ENCODE peak calls at places on chromosomes 3 and 15, in ten cellular contexts. T is activated CD4-positive, alpha-beta T cell treated with anti-CD3 and anti-CD28 coated beads, Interleukin-2, amount 10 ng/mL, durations not matched to agents 7 days and 5 days; L is hippocampal formation; J is neuronal stem cell; C is GM18507; S is A172; O is H4; X is CD8-positive, alpha-beta T cell; Y is EL; Q is activated T-helper 1 cell treated with anti-CD3 and anti-CD28 coated beads, Interleukin-12 subunit alpha, Interleukin-12 subunit beta, Interleukin-2, Interleukin-4 antibody, amounts not matched to agents 30 ng/mL and 10 ng/mL and 1 ng/mL, durations not matched to agents 14 hours and 24 hours and 36 hours. R is an unnamed sample.

GRCh38 chr3:171788546-171789351 is 21.5 kb downstream of the PLD1 start:
- DNase-seq in T (no peak), L (no peak), J (no peak), C (no peak), S (peak), O (peak), X (no peak), Y (peak), Q (no peak), R (no peak)

GRCh38 chr15:39756806-39757522 is 25.7 kb downstream of the FSIP1 start:
- DNase-seq in T (peak), L (no peak), J (peak), C (no peak), S (peak), O (peak), X (peak), Y (peak), Q (no peak), R (no peak)

GRCh38 chr15:67505675-67506572 is 15.0 kb upstream of the C15orf61 start:
- DNase-seq in T (no peak), L (no peak), J (no peak), C (no peak), S (no peak), O (no peak), X (no peak), Y (no peak), Q (no peak), R (no peak)

GRCh38 chr3:105385179-105385578 is 18.5 kb downstream of the ALCAM start:
- DNase-seq in T (no peak), L (no peak), J (no peak), C (no peak), S (no peak), O (no peak), X (no peak), Y (no peak), Q (no peak), R (no peak)

GRCh38 chr3:100063929-100064461 is 50.3 kb downstream of the FILIP1L start:
- DNase-seq in T (no peak), L (no peak), J (no peak), C (no peak), S (no peak), O (peak), X (no peak), Y (peak), Q (no peak), R (no peak)

GRCh38 chr3:124248471-124249028 is 256.6 kb upstream of the ROPN1 start:
- DNase-seq in T (no peak), L (no peak), J (no peak), C (no peak), S (peak), O (peak), X (no peak), Y (peak), Q (no peak), R (no peak)

GRCh38 chr3:98890960-98891910 is 10.3 kb downstream of the DCBLD2 start:
- DNase-seq in T (no peak), L (no peak), J (no peak), C (no peak), S (peak), O (no peak), X (no peak), Y (no peak), Q (no peak), R (no peak)

GRCh38 chr3:71753716-71754609 is at the start of gene GPR27:
- DNase-seq in T (no peak), L (no peak), J (no peak), C (no peak), S (no peak), O (no peak), X (no peak), Y (peak), Q (no peak), R (no peak)

GRCh38 chr15:94494732-94495131 is 263.4 kb downstream of the MCTP2 start:
- DNase-seq in T (no peak), L (no peak), J (no peak), C (no peak), S (no peak), O (peak), X (no peak), Y (no peak), Q (no peak), R (no peak)

GRCh38 chr3:168088106-168088722 is 7.5 kb downstream of the GOLIM4 start:
- DNase-seq in T (peak), L (no peak), J (no peak), C (no peak), S (peak), O (peak), X (no peak), Y (peak), Q (no peak), R (peak)

GRCh38 chr3:634511-634910 is 437.9 kb downstream of the CHL1 start:
- DNase-seq in T (no peak), L (no peak), J (no peak), C (no peak), S (no peak), O (no peak), X (no peak), Y (no peak), Q (no peak), R (no peak)

GRCh38 chr3:189331002-189331418 is 159.2 kb downstream of the TPRG1 start:
- DNase-seq in T (peak), L (no peak), J (no peak), C (no peak), S (no peak), O (no peak), X (no peak), Y (no peak), Q (no peak), R (no peak)

GRCh38 chr3:109882144-109882543 is 544.8 kb upstream of the DPPA4 start:
- DNase-seq in T (no peak), L (no peak), J (no peak), C (no peak), S (no peak), O (no peak), X (no peak), Y (no peak), Q (no peak), R (no peak)

GRCh38 chr15:59224474-59224873 is 17.8 kb downstream of the LDHAL6B start:
- DNase-seq in T (no peak), L (no peak), J (no peak), C (no peak), S (no peak), O (no peak), X (no peak), Y (no peak), Q (no peak), R (no peak)

GRCh38 chr15:77504310-77504709 is 83.6 kb downstream of the HMG20A start:
- DNase-seq in T (no peak), L (peak), J (no peak), C (no peak), S (no peak), O (no peak), X (no peak), Y (no peak), Q (no peak), R (no peak)

GRCh38 chr15:22888120-22888859 is 49.8 kb downstream of the NIPA2 start:
- DNase-seq in T (no peak), L (no peak), J (no peak), C (no peak), S (peak), O (peak), X (no peak), Y (peak), Q (no peak), R (no peak)

GRCh38 chr15:42207674-42208579 is at the start of gene VPS39:
- DNase-seq in T (peak), L (peak), J (peak), C (peak), S (peak), O (peak), X (peak), Y (peak), Q (peak), R (peak)

GRCh38 chr3:142849148-142849547 is 39.7 kb downstream of the PCOLCE2 start:
- DNase-seq in T (no peak), L (no peak), J (no peak), C (no peak), S (no peak), O (no peak), X (no peak), Y (no peak), Q (no peak), R (no peak)

GRCh38 chr3:24069045-24069444 is 124.0 kb downstream of the NR1D2 start:
- DNase-seq in T (no peak), L (no peak), J (no peak), C (no peak), S (peak), O (no peak), X (no peak), Y (peak), Q (no peak), R (no peak)

GRCh38 chr3:8536106-8537052 is 34.8 kb downstream of the LMCD1 start:
- DNase-seq in T (no peak), L (no peak), J (no peak), C (no peak), S (no peak), O (no peak), X (no peak), Y (peak), Q (no peak), R (no peak)

GRCh38 chr3:13403213-13403817 is 16.8 kb downstream of the NUP210 start:
- DNase-seq in T (no peak), L (no peak), J (no peak), C (no peak), S (no peak), O (no peak), X (no peak), Y (no peak), Q (no peak), R (no peak)

GRCh38 chr15:70299931-70300858 is 202.5 kb upstream of the TLE3 start:
- DNase-seq in T (peak), L (no peak), J (no peak), C (peak), S (no peak), O (no peak), X (peak), Y (no peak), Q (peak), R (peak)

GRCh38 chr3:43190682-43191081 is 84.8 kb upstream of the POMGNT2 start:
- DNase-seq in T (no peak), L (no peak), J (no peak), C (no peak), S (peak), O (no peak), X (no peak), Y (peak), Q (no peak), R (no peak)